ENCODE peak calls at places on chromosomes 3 and 15, in ten cellular contexts. D is coronary artery; Q is psoas muscle; Y is Peyer's patch; B is GM23248; U is CD8-positive, alpha-beta T cell; M is GM12878; L is RWPE1; W is IMR-90; I is CD8-positive, alpha-beta memory T cell. H is an unnamed sample.

GRCh38 chr15:48330855-48331795 is at the start of gene DUT:
- DNase-seq in B (peak), Y (peak), W (peak), U (peak), Q (peak), I (peak), D (peak), L (peak), M (peak), H (peak)

GRCh38 chr15:58472821-58473581 is 41.2 kb downstream of the LIPC start:
- DNase-seq in W (peak), D (no peak), M (no peak), I (peak), L (peak), U (no peak), B (no peak), Q (no peak), Y (no peak), H (no peak)

GRCh38 chr3:130963878-130964277 is 62.7 kb downstream of the ASTE1 start:
- DNase-seq in Y (no peak), W (peak), M (no peak), U (no peak), Q (no peak), I (no peak), B (peak), D (no peak), L (peak), H (no peak)

GRCh38 chr3:114420072-114420471 is 126.2 kb downstream of the TIGIT start:
- DNase-seq in Q (no peak), I (no peak), L (no peak), U (no peak), M (no peak), B (no peak), D (no peak), W (no peak), Y (no peak), H (no peak)

GRCh38 chr3:122794779-122795673 is at the start of gene SLC49A4:
- DNase-seq in U (peak), I (peak), L (peak), Q (peak), W (peak), Y (peak), M (peak), D (peak), B (peak), H (no peak)

GRCh38 chr3:19394946-19395345 is 246.6 kb downstream of the KCNH8 start:
- DNase-seq in M (no peak), U (no peak), B (no peak), L (no peak), Q (no peak), D (no peak), W (no peak), I (no peak), Y (no peak), H (no peak)

GRCh38 chr15:77455696-77456293 is 35.1 kb downstream of the HMG20A start:
- DNase-seq in U (no peak), L (no peak), W (peak), M (no peak), D (no peak), I (no peak), Y (no peak), B (peak), Q (no peak), H (no peak)

GRCh38 chr15:79179597-79179996 is 89.0 kb upstream of the RASGRF1 start:
- DNase-seq in W (no peak), Q (no peak), D (no peak), M (no peak), L (no peak), B (no peak), Y (no peak), I (no peak), U (no peak), H (no peak)

GRCh38 chr3:17336291-17336690 is 406.1 kb downstream of the TBC1D5 start:
- DNase-seq in Y (no peak), L (no peak), D (no peak), W (no peak), U (no peak), M (no peak), Q (no peak), B (no peak), I (no peak), H (no peak)

GRCh38 chr3:106482436-106482835 is 613.6 kb upstream of the CBLB start:
- DNase-seq in Y (no peak), W (peak), B (peak), U (no peak), I (no peak), Q (no peak), M (no peak), D (no peak), L (no peak), H (no peak)

GRCh38 chr15:42069025-42069424 is 25.3 kb downstream of the PLA2G4D start:
- DNase-seq in U (no peak), B (no peak), I (no peak), Y (no peak), Q (no peak), D (no peak), W (no peak), M (no peak), L (no peak), H (no peak)

GRCh38 chr3:14802332-14802731 is 16.4 kb upstream of the FGD5 start:
- DNase-seq in W (no peak), B (no peak), M (no peak), Y (peak), I (no peak), U (no peak), L (no peak), Q (no peak), D (no peak), H (no peak)

GRCh38 chr15:96353931-96354730 is 23.6 kb downstream of the NR2F2 start:
- DNase-seq in Q (peak), Y (no peak), D (peak), B (peak), M (no peak), L (no peak), I (no peak), W (peak), U (no peak), H (no peak)

GRCh38 chr3:100317928-100318327 is 16.6 kb upstream of the NIT2 start:
- DNase-seq in I (no peak), D (no peak), U (no peak), B (no peak), Y (no peak), W (no peak), M (no peak), L (no peak), Q (no peak), H (no peak)

GRCh38 chr3:2354702-2355101 is 256.0 kb downstream of the CNTN4 start:
- DNase-seq in Q (no peak), I (no peak), B (no peak), L (no peak), U (no peak), M (no peak), Y (no peak), D (no peak), W (no peak), H (no peak)

GRCh38 chr3:12705981-12706380 is 42.1 kb upstream of the RAF1 start:
- DNase-seq in D (no peak), B (peak), U (no peak), Y (no peak), L (no peak), W (peak), Q (no peak), M (no peak), I (no peak), H (no peak)

GRCh38 chr3:56921573-56922571 is 120.1 kb upstream of the ARHGEF3 start:
- DNase-seq in I (no peak), Y (no peak), U (no peak), M (no peak), D (no peak), W (peak), B (peak), L (no peak), Q (no peak), H (no peak)

GRCh38 chr15:74611341-74611740 is 4.3 kb upstream of the CLK3 start:
- DNase-seq in M (no peak), Y (no peak), I (no peak), W (no peak), D (no peak), Q (no peak), L (no peak), U (no peak), B (no peak), H (no peak)

GRCh38 chr3:85790445-85791030 is 831.7 kb downstream of the CADM2 start:
- DNase-seq in U (no peak), D (no peak), Q (no peak), I (no peak), L (no peak), Y (no peak), B (no peak), M (no peak), W (no peak), H (no peak)

GRCh38 chr15:29567336-29567735 is 254.9 kb downstream of the TJP1 start:
- DNase-seq in U (no peak), D (no peak), M (no peak), B (no peak), L (no peak), I (no peak), Y (no peak), W (no peak), Q (no peak), H (no peak)

DNA sequence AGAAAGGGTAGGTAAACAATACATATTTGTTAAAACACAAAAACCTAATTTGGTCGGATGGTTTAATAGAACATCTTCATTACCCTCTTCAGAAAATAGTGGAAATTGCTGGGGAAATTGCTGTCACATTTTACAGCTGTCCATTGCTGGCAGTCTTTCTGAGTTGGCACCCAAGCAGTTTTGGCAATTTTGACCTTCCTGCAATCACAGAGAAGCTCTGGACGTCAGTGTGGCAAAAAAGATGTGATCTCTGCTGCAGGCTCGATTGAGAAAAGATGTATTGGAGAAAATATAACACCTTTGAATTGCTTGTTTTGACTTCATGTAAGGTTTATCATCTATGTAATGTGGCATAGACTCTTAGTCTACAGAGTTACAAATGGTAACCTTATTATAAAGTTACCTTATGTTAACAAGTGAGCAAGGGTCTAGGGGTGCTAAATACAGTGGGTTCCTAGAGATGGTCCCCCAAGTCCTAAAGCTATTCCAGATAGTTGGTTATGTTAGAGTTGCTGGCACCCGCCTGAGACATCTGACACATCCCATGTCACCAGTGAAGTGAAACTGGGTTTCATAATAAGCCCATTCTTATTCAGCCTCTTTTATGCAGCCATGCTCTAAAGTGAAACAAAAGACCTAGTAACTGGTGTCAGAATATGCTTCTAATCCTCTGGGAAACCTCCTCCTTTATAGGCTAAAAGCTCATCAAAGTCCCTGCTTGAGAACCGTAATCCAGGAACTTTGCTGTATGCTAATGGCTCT is 14.0 kb downstream of the UBE2E1 start:
- DNase-seq in U (no peak), Y (no peak), L (no peak), B (no peak), M (no peak), D (no peak), W (no peak), I (no peak), Q (no peak), H (no peak)
- H3K27ac ChIP-seq in U (no peak), Y (no peak), L (no peak), B (no peak), M (peak), D (no peak), W (no peak), I (no peak), Q (no peak), H (peak)

DNA sequence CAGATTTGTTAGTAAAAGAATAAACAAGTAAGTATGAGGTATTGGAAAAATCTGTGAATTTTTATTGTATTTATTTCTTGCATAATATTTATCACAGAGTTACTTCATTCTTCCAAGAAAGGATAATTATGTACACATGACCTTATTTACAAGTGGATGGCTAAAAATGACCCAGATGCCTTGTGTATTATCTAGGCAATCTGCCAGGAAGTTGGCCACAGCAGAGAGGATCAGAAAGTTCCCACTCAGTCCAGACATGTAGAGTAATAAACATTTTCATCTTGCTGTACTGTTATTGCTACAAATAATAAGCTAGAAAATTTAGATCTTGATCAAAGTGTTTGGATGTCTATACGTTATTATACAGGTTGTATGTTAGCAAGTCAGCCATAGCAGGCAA is 317.1 kb downstream of the EPHA6 start:
- DNase-seq in Q (no peak), W (no peak), M (no peak), D (no peak), Y (no peak), B (no peak), I (no peak), L (no peak), U (no peak), H (no peak)
- H3K27ac ChIP-seq in Q (no peak), W (no peak), M (no peak), D (no peak), Y (no peak), B (no peak), I (no peak), L (no peak), U (no peak), H (no peak)

GRCh38 chr3:127004641-127005397 is 21.9 kb downstream of the PLXNA1 start:
- DNase-seq in M (no peak), W (no peak), I (no peak), L (no peak), B (no peak), Q (no peak), U (no peak), D (no peak), Y (no peak), H (no peak)

GRCh38 chr3:127003601-127004280 is 20.8 kb downstream of the PLXNA1 start:
- DNase-seq in L (no peak), I (no peak), U (no peak), W (no peak), D (no peak), Y (no peak), Q (no peak), M (no peak), B (no peak), H (no peak)

GRCh38 chr3:127002195-127003174 is 19.6 kb downstream of the PLXNA1 start:
- DNase-seq in W (peak), Q (peak), I (no peak), B (peak), Y (peak), D (peak), L (peak), M (no peak), U (no peak), H (no peak)

GRCh38 chr3:127001486-127002194 is 18.7 kb downstream of the PLXNA1 start:
- DNase-seq in L (no peak), B (no peak), I (no peak), D (no peak), M (no peak), Q (no peak), U (no peak), Y (no peak), W (no peak), H (no peak)

GRCh38 chr3:127003175-127003555 is 20.2 kb downstream of the PLXNA1 start:
- DNase-seq in L (no peak), B (no peak), Y (no peak), I (no peak), D (no peak), U (no peak), W (no peak), Q (no peak), M (no peak), H (no peak)
- H3K27ac ChIP-seq in L (no peak), B (peak), Y (no peak), I (no peak), D (peak), U (no peak), W (peak), Q (no peak), M (no peak), H (no peak)

GRCh38 chr15:40942337-40942854 is 10.9 kb upstream of the CHAC1 start:
- DNase-seq in W (no peak), Q (no peak), I (no peak), L (no peak), B (peak), Y (no peak), M (no peak), D (no peak), U (no peak), H (no peak)
- H3K27ac ChIP-seq in W (peak), Q (peak), I (peak), L (peak), B (no peak), Y (peak), M (peak), D (peak), U (peak), H (peak)

GRCh38 chr3:160129459-160130061 is 95.7 kb upstream of the C3orf80 start:
- DNase-seq in W (peak), M (peak), D (no peak), B (peak), I (no peak), Y (no peak), L (peak), U (no peak), Q (no peak), H (no peak)
- H3K27ac ChIP-seq in W (peak), M (no peak), D (no peak), B (peak), I (no peak), Y (no peak), L (peak), U (no peak), Q (no peak), H (no peak)

GRCh38 chr3:71128951-71129350 is 454.6 kb downstream of the FOXP1 start:
- DNase-seq in I (no peak), B (no peak), Q (no peak), U (no peak), W (no peak), M (no peak), L (no peak), Y (no peak), D (no peak), H (no peak)
- H3K27ac ChIP-seq in I (peak), B (no peak), Q (peak), U (peak), W (peak), M (no peak), L (no peak), Y (peak), D (peak), H (no peak)

DNA sequence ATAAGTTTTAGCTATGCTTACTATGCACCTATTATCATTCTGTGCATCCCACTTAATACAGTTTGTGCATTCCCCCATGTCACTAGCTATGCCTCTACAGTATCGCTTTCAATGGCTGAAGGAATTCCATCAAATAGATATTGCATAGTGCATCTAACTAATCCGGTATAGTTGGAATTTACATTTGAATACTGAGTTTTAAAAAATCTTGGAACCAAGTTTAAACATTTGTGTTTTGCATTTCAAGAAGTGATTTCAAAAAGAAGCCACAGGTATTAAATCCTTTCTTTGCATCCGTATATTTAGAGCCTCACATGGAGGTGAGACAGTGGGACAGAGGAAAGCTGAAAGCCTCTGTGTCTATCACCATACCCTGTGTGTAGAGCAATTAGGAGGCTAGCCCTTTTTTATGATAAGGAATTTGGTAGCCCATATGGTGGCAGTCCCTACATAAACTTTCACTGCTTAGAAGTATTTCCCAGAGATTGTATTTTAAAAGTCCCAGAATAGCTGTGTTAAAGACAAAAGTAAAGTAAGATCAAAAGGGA is 960.2 kb upstream of the CFAP20DC start:
- DNase-seq in Y (no peak), Q (no peak), I (no peak), L (no peak), U (no peak), D (no peak), B (no peak), W (no peak), M (no peak), H (no peak)
- H3K27ac ChIP-seq in Y (peak), Q (no peak), I (peak), L (no peak), U (peak), D (no peak), B (no peak), W (no peak), M (no peak), H (no peak)

GRCh38 chr3:51796859-51797258 is 17.8 kb upstream of the IQCF6 start:
- DNase-seq in U (no peak), I (no peak), M (peak), Q (no peak), D (no peak), W (no peak), L (no peak), B (no peak), Y (no peak), H (no peak)
- H3K27ac ChIP-seq in U (no peak), I (no peak), M (no peak), Q (no peak), D (no peak), W (no peak), L (no peak), B (no peak), Y (no peak), H (no peak)

GRCh38 chr3:120604784-120605183 is 8.6 kb downstream of the NDUFB4 start:
- DNase-seq in M (no peak), W (no peak), B (no peak), Q (no peak), Y (no peak), I (no peak), D (no peak), L (no peak), U (no peak), H (no peak)

GRCh38 chr3:120602682-120603081 is 6.5 kb downstream of the NDUFB4 start:
- DNase-seq in L (no peak), D (no peak), W (no peak), Q (no peak), Y (no peak), U (no peak), M (no peak), B (no peak), I (no peak), H (no peak)

GRCh38 chr3:120604382-120604781 is 8.2 kb downstream of the NDUFB4 start:
- DNase-seq in D (no peak), B (no peak), L (no peak), U (no peak), I (no peak), Y (no peak), W (no peak), M (no peak), Q (no peak), H (no peak)

DNA sequence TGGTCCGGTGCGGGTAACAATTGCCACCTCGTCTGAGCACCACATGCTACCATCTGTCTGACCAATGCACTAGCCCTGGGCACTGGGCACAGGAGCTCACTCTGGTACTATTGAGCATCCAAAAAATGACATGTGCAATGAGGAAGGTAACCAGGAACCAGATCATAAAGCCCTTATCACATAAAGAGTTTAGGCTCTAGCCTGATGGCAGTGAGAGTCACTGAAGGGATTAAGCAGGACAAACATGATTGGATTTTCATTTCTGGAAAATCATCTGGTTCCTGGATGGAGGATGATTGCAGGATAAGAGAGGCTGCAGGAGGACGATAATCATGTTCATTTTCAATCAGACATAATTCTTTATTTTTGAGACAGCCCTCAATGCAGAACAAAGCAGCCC is 12.4 kb downstream of the NDUFB4 start:
- DNase-seq in L (no peak), I (no peak), U (no peak), Y (no peak), D (no peak), W (no peak), B (no peak), M (no peak), Q (no peak), H (no peak)
- H3K27ac ChIP-seq in L (no peak), I (no peak), U (no peak), Y (no peak), D (no peak), W (no peak), B (no peak), M (no peak), Q (no peak), H (no peak)

GRCh38 chr3:43418601-43419272 is 132.4 kb downstream of the SNRK start:
- DNase-seq in D (no peak), Y (no peak), Q (no peak), W (peak), M (no peak), B (no peak), I (no peak), L (no peak), U (no peak), H (no peak)
- H3K27ac ChIP-seq in D (peak), Y (no peak), Q (peak), W (no peak), M (no peak), B (no peak), I (no peak), L (no peak), U (no peak), H (no peak)